ENCODE peak calls at places on chromosomes 1 and 21, in six cellular contexts. One of them, this sample, is unnamed.

GRCh38 chr1:94105957-94106529 is 14.9 kb downstream of the ABCA4 start:
- DNase-seq in BJ: no peak
- DNase-seq in T-helper 9 cell: no peak
- DNase-seq in CD8-positive, alpha-beta memory T cell: no peak
- DNase-seq in stimulated activated CD8-positive, alpha-beta memory T cell treated with anti-CD3 and anti-CD28 coated beads, Interleukin-7, amount 100 ng/mL, for 1 hour: no peak
- DNase-seq in HTR-8/SVneo: no peak
- DNase-seq in this sample: no peak

GRCh38 chr1:73673980-73674379 is 524.0 kb downstream of the LRRIQ3 start:
- DNase-seq in BJ: no peak
- DNase-seq in T-helper 9 cell: no peak
- DNase-seq in CD8-positive, alpha-beta memory T cell: no peak
- DNase-seq in stimulated activated CD8-positive, alpha-beta memory T cell treated with anti-CD3 and anti-CD28 coated beads, Interleukin-7, amount 100 ng/mL, for 1 hour: no peak
- DNase-seq in HTR-8/SVneo: no peak
- DNase-seq in this sample: no peak

GRCh38 chr1:49111931-49112330 is 335.2 kb upstream of the BEND5 start:
- DNase-seq in BJ: no peak
- DNase-seq in T-helper 9 cell: no peak
- DNase-seq in CD8-positive, alpha-beta memory T cell: no peak
- DNase-seq in stimulated activated CD8-positive, alpha-beta memory T cell treated with anti-CD3 and anti-CD28 coated beads, Interleukin-7, amount 100 ng/mL, for 1 hour: no peak
- DNase-seq in HTR-8/SVneo: no peak
- DNase-seq in this sample: no peak

GRCh38 chr1:107609808-107610207 is 355.2 kb downstream of the VAV3 start:
- DNase-seq in BJ: no peak
- DNase-seq in T-helper 9 cell: no peak
- DNase-seq in CD8-positive, alpha-beta memory T cell: no peak
- DNase-seq in stimulated activated CD8-positive, alpha-beta memory T cell treated with anti-CD3 and anti-CD28 coated beads, Interleukin-7, amount 100 ng/mL, for 1 hour: no peak
- DNase-seq in HTR-8/SVneo: no peak
- DNase-seq in this sample: peak

GRCh38 chr1:32201011-32201855 is 838 bp downstream of the CCDC28B start:
- DNase-seq in BJ: no peak
- DNase-seq in T-helper 9 cell: peak
- DNase-seq in CD8-positive, alpha-beta memory T cell: peak
- DNase-seq in stimulated activated CD8-positive, alpha-beta memory T cell treated with anti-CD3 and anti-CD28 coated beads, Interleukin-7, amount 100 ng/mL, for 1 hour: peak
- DNase-seq in HTR-8/SVneo: peak
- DNase-seq in this sample: no peak

GRCh38 chr21:36125513-36126121 is 9.3 kb upstream of the CBR3 start:
- DNase-seq in BJ: no peak
- DNase-seq in T-helper 9 cell: peak
- DNase-seq in CD8-positive, alpha-beta memory T cell: peak
- DNase-seq in stimulated activated CD8-positive, alpha-beta memory T cell treated with anti-CD3 and anti-CD28 coated beads, Interleukin-7, amount 100 ng/mL, for 1 hour: no peak
- DNase-seq in HTR-8/SVneo: peak
- DNase-seq in this sample: no peak

GRCh38 chr1:211260161-211261107 is 1.3 kb downstream of the RCOR3 start:
- DNase-seq in BJ: no peak
- DNase-seq in T-helper 9 cell: peak
- DNase-seq in CD8-positive, alpha-beta memory T cell: peak
- DNase-seq in stimulated activated CD8-positive, alpha-beta memory T cell treated with anti-CD3 and anti-CD28 coated beads, Interleukin-7, amount 100 ng/mL, for 1 hour: peak
- DNase-seq in HTR-8/SVneo: peak
- DNase-seq in this sample: peak

GRCh38 chr1:81801834-81802531 is 1.2 kb downstream of the ADGRL2 start:
- DNase-seq in BJ: no peak
- DNase-seq in T-helper 9 cell: no peak
- DNase-seq in CD8-positive, alpha-beta memory T cell: no peak
- DNase-seq in stimulated activated CD8-positive, alpha-beta memory T cell treated with anti-CD3 and anti-CD28 coated beads, Interleukin-7, amount 100 ng/mL, for 1 hour: no peak
- DNase-seq in HTR-8/SVneo: no peak
- DNase-seq in this sample: peak

GRCh38 chr1:12063141-12064072 is at the start of gene TNFRSF8:
- DNase-seq in BJ: no peak
- DNase-seq in T-helper 9 cell: no peak
- DNase-seq in CD8-positive, alpha-beta memory T cell: peak
- DNase-seq in stimulated activated CD8-positive, alpha-beta memory T cell treated with anti-CD3 and anti-CD28 coated beads, Interleukin-7, amount 100 ng/mL, for 1 hour: no peak
- DNase-seq in HTR-8/SVneo: no peak
- DNase-seq in this sample: no peak

GRCh38 chr1:27687906-27688305 is 15.9 kb upstream of the IFI6 start:
- DNase-seq in BJ: no peak
- DNase-seq in T-helper 9 cell: no peak
- DNase-seq in CD8-positive, alpha-beta memory T cell: no peak
- DNase-seq in stimulated activated CD8-positive, alpha-beta memory T cell treated with anti-CD3 and anti-CD28 coated beads, Interleukin-7, amount 100 ng/mL, for 1 hour: no peak
- DNase-seq in HTR-8/SVneo: no peak
- DNase-seq in this sample: no peak

GRCh38 chr21:36129219-36129618 is 5.7 kb upstream of the CBR3 start:
- DNase-seq in BJ: no peak
- DNase-seq in T-helper 9 cell: no peak
- DNase-seq in CD8-positive, alpha-beta memory T cell: no peak
- DNase-seq in stimulated activated CD8-positive, alpha-beta memory T cell treated with anti-CD3 and anti-CD28 coated beads, Interleukin-7, amount 100 ng/mL, for 1 hour: no peak
- DNase-seq in HTR-8/SVneo: no peak
- DNase-seq in this sample: no peak

GRCh38 chr1:59903136-59903754 is 23.3 kb downstream of the CYP2J2 start:
- DNase-seq in BJ: no peak
- DNase-seq in T-helper 9 cell: no peak
- DNase-seq in CD8-positive, alpha-beta memory T cell: no peak
- DNase-seq in stimulated activated CD8-positive, alpha-beta memory T cell treated with anti-CD3 and anti-CD28 coated beads, Interleukin-7, amount 100 ng/mL, for 1 hour: no peak
- DNase-seq in HTR-8/SVneo: no peak
- DNase-seq in this sample: peak